ENCODE peak calls at places on chromosomes 11 and 22, in five cellular contexts. P is neuronal stem cell, U is H9, H is mesenchymal stem cell, N is IMR-90. Z is an unnamed sample.

GRCh38 chr22:48955351-48956311 is 872.0 kb downstream of the BRD1 start:
- DNase-seq in P (no peak), U (peak; percentile 14), H (no peak), N (no peak), Z (no peak)

GRCh38 chr11:128884703-128885338 is 6.3 kb upstream of the KCNJ5 start:
- DNase-seq in P (peak; percentile 69), U (no peak), H (peak; percentile 62), N (peak; percentile 69), Z (peak; percentile 67)

GRCh38 chr11:112525270-112525669 is 264.6 kb upstream of the PLET1 start:
- DNase-seq in P (no peak), U (no peak), H (peak; percentile 86), N (no peak), Z (peak; percentile 29)

GRCh38 chr11:504053-504993 is 2.7 kb downstream of the RNH1 start:
- DNase-seq in P (no peak), U (no peak), H (no peak), N (no peak), Z (no peak)

GRCh38 chr11:59172345-59173079 is 580 bp downstream of the DTX4 start:
- DNase-seq in P (no peak), U (peak; percentile 66), H (no peak), N (no peak), Z (peak; percentile 67)

GRCh38 chr22:37157516-37158289 is 8.0 kb upstream of the IL2RB start:
- DNase-seq in P (no peak), U (no peak), H (no peak), N (peak; percentile 31), Z (peak; percentile 95)

GRCh38 chr11:95688501-95689222 is 100.9 kb downstream of the FAM76B start:
- DNase-seq in P (no peak), U (no peak), H (no peak), N (no peak), Z (peak; percentile 94)

GRCh38 chr11:46407635-46408034 is 16.1 kb upstream of the CHRM4 start:
- DNase-seq in P (no peak), U (no peak), H (no peak), N (no peak), Z (no peak)

GRCh38 chr11:58900479-58901420 is 38.5 kb upstream of the GLYATL1 start:
- DNase-seq in P (peak; percentile 92), U (peak; percentile 94), H (peak; percentile 81), N (peak; percentile 73), Z (peak; percentile 71)

GRCh38 chr22:45320326-45320976 is 10.7 kb downstream of the FAM118A start:
- DNase-seq in P (no peak), U (no peak), H (no peak), N (peak; percentile 75), Z (no peak)

GRCh38 chr11:123683616-123684170 is 29.3 kb upstream of the SCN3B start:
- DNase-seq in P (no peak), U (no peak), H (no peak), N (no peak), Z (no peak)

GRCh38 chr11:64419257-64419790 is 60.4 kb downstream of the RPS6KA4 start:
- DNase-seq in P (no peak), U (no peak), H (no peak), N (no peak), Z (no peak)

GRCh38 chr11:8092587-8093424 is 11.8 kb downstream of the TUB start:
- DNase-seq in P (no peak), U (peak; percentile 71), H (peak; percentile 72), N (peak; percentile 66), Z (peak; percentile 27)

GRCh38 chr22:40534379-40535188 is 101.9 kb downstream of the MRTFA start:
- DNase-seq in P (no peak), U (peak; percentile 51), H (peak; percentile 82), N (peak; percentile 71), Z (peak; percentile 44)

GRCh38 chr11:40732107-40732506 is 727.3 kb downstream of the LRRC4C start:
- DNase-seq in P (no peak), U (no peak), H (no peak), N (no peak), Z (no peak)

GRCh38 chr22:50422961-50423815 is 51.6 kb downstream of the SBF1 start:
- DNase-seq in P (no peak), U (no peak), H (no peak), N (no peak), Z (no peak)

GRCh38 chr11:7227724-7228123 is 24.0 kb upstream of the SYT9 start:
- DNase-seq in P (no peak), U (no peak), H (no peak), N (no peak), Z (no peak)

GRCh38 chr11:107439586-107440201 is 17.9 kb downstream of the CWF19L2 start:
- DNase-seq in P (no peak), U (no peak), H (no peak), N (no peak), Z (no peak)

DNA sequence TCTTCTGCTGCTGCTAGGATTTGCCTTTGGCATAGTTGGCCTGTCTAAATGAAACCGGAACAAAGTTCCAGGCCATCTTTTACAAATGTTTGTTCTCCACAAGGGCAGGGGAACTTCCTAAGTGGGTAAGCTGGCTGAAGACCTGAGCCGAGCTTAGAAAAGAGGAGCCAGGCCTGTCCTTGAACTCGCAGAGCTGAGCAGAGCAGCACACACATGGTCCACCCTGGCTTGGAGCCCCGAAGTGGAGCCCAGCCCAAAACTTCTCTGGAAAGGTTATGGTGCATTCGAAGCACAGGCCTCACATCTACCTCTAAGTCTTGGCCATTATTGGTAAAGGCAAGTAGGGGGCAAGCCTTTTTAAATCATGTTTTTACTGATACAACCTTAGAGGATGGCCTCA is 55.9 kb upstream of the EIF3M start:
- DNase-seq in P (no peak), U (no peak), H (no peak), N (no peak), Z (no peak)
- H4K91ac ChIP-seq in P (no peak overlapping the region), U (no peak overlapping the region), H (no peak overlapping the region), N (no peak overlapping the region), Z (no peak overlapping the region)

DNA sequence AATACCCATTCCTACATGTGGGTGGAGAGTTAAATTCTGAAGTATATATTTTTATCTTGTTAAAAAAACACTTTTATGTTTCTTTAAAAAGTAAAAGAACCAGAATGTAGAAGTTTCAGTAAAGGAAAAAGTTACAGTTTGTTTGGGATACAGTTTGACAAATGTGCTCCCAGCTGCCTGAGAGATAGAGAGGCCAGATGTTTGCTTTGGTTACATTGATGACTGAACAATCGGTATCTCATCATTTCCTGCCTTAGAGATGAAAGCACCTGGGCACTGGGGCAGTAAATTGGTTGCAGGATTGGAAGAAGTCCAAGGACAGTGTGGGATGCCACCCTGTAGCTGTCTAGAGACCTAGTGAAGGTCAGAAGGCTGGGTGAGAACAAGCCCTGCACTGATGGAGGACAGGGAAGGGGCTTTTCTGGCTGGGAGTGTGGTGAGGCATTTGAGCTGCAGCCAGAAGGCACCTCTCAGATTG is 16.6 kb downstream of the MED15 start:
- DNase-seq in P (no peak), U (no peak), H (peak; percentile 57), N (peak; percentile 65), Z (no peak)
- H3K23ac ChIP-seq in P (no peak overlapping the region), U (no peak overlapping the region), H (no peak overlapping the region), N (peak overlapping the region; percentile 53), Z (no peak overlapping the region)

GRCh38 chr22:46887978-46888377 is 125.5 kb downstream of the TBC1D22A start:
- DNase-seq in P (no peak), U (no peak), H (no peak), N (no peak), Z (no peak)
- H3K18ac ChIP-seq in P (no peak overlapping the region), U (no peak overlapping the region), H (no peak overlapping the region), N (no peak overlapping the region), Z (no peak overlapping the region)

DNA sequence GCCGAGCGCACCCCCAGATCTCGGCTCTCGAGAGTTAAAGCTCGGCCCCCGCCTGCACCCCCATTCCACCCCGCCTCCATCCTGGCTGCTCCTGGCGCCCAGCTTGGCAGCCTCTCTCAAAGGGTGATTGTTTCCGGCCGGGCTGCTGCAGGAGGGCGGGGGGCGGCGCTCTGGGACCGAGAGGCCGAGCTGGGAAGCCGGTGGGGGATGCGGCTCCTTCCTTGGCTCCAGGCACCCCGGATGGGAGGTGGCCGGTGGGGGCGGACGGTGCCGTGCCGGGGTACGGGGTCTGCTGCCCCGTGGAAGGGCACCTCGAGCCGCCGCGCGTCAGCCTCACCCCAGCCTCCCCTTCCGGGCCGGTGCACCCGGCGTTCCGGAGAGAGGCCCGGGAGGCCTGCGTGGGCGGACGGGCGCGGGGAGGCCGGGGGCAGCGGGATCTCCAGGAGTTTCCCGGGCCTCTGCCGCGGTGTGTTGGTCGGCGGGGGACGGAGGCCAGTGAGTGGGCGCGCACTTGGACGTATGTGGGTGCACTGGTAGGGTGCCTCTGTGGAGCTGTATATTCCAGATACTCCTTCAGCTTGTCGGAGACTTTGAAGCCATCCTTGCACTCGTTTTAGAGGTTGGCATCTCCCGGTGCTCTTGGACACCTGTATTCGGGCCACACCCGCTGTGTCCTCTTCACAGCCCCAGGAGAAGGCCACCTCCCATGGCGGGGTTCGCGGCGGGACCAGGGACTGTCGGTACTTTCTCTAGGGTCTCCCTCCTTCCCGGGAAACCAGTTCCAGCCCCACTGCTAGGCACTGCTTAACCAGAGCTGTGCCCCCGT is 679 bp upstream of the B3GAT1 start:
- DNase-seq in P (peak; percentile 57), U (peak; percentile 60), H (no peak), N (no peak), Z (no peak)
- H4K91ac ChIP-seq in P (no peak overlapping the region), U (no peak overlapping the region), H (no peak overlapping the region), N (no peak overlapping the region), Z (no peak overlapping the region)

GRCh38 chr11:62787005-62787759 is at the start of gene TMEM179B:
- DNase-seq in P (peak; percentile 97), U (peak; percentile 98), H (peak; percentile 98), N (peak; percentile 98), Z (peak; percentile 100)
- H3K23ac ChIP-seq in P (peak within 1 kb of the TSS; percentile 93), U (no peak within 1 kb of the TSS), H (no peak within 1 kb of the TSS), N (peak within 1 kb of the TSS; percentile 96), Z (no peak within 1 kb of the TSS)

GRCh38 chr11:1772270-1773130 is 8.8 kb upstream of the CTSD start:
- DNase-seq in P (peak; percentile 57), U (peak; percentile 80), H (peak; percentile 97), N (peak; percentile 91), Z (peak; percentile 39)

GRCh38 chr11:1774886-1775285 is 11.2 kb upstream of the CTSD start:
- DNase-seq in P (no peak), U (no peak), H (no peak), N (no peak), Z (no peak)

GRCh38 chr11:1771700-1772099 is 8.0 kb upstream of the CTSD start:
- DNase-seq in P (no peak), U (no peak), H (peak; percentile 89), N (peak; percentile 62), Z (no peak)

GRCh38 chr11:1773711-1774550 is 10.2 kb upstream of the CTSD start:
- DNase-seq in P (no peak), U (no peak), H (no peak), N (no peak), Z (no peak)

GRCh38 chr11:1773131-1773510 is 9.4 kb upstream of the CTSD start:
- DNase-seq in P (no peak), U (no peak), H (no peak), N (no peak), Z (no peak)
- H3K18ac ChIP-seq in P (peak overlapping the region; percentile 91), U (no peak overlapping the region), H (peak overlapping the region; percentile 96), N (peak overlapping the region; percentile 75), Z (no peak overlapping the region)

GRCh38 chr11:61715877-61716276 is 35.7 kb downstream of the DAGLA start:
- DNase-seq in P (no peak), U (no peak), H (no peak), N (no peak), Z (no peak)
- H4K91ac ChIP-seq in P (no peak overlapping the region), U (no peak overlapping the region), H (no peak overlapping the region), N (no peak overlapping the region), Z (no peak overlapping the region)

DNA sequence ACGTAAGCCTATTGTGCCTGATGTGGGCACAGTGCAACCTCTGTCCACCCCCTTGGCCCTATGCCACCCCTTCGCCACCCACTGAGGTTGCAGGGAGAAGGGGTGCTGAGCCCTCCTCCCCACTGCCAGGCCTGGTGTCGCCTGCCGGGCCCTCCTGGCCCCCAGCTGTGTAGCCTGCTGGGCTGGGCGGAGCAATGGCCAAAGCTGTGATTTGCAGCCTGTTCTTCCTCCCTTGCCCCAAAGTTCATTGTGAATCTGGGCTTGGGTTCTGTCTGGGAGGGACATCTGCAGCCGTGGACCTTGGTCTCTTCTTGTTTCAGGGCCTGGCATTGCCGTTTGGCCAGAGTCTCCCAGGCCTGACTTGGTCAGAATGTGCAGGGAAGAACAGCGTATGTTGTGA is 121.9 kb downstream of the PKNOX2 start:
- DNase-seq in P (no peak), U (no peak), H (no peak), N (no peak), Z (no peak)
- H3K23ac ChIP-seq in P (peak overlapping the region; percentile 16), U (no peak overlapping the region), H (no peak overlapping the region), N (no peak overlapping the region), Z (no peak overlapping the region)